ENCODE peak calls at places on chromosomes 13 and 19, in five cellular contexts. J is mammary epithelial cell, E is ovary, H is tibial artery, G is GM06990. T is an unnamed sample.

GRCh38 chr13:80584785-80585184 is 243.9 kb upstream of the SPRY2 start:
- DNase-seq in J (no peak), E (no peak), H (no peak), G (no peak), T (no peak)

GRCh38 chr13:44046428-44046827 is 166.7 kb downstream of the LACC1 start:
- DNase-seq in J (no peak), E (no peak), H (no peak), G (no peak), T (no peak)

GRCh38 chr19:29001922-29002247 is 211.1 kb downstream of the UQCRFS1 start:
- DNase-seq in J (no peak), E (no peak), H (peak; percentile 25), G (no peak), T (no peak)

GRCh38 chr13:20258208-20258962 is 26.3 kb upstream of the GJB6 start:
- DNase-seq in J (peak; percentile 37), E (no peak), H (no peak), G (no peak), T (no peak)

GRCh38 chr19:33214621-33215020 is 11.0 kb downstream of the SLC7A10 start:
- DNase-seq in J (peak; percentile 14), E (no peak), H (no peak), G (no peak), T (peak; percentile 20)

GRCh38 chr13:59643239-59643865 is 520.4 kb downstream of the DIAPH3 start:
- DNase-seq in J (no peak), E (no peak), H (no peak), G (no peak), T (no peak)

GRCh38 chr19:12973236-12973635 is 3.9 kb downstream of the DAND5 start:
- DNase-seq in J (no peak), E (no peak), H (no peak), G (no peak), T (no peak)

GRCh38 chr19:2627319-2627829 is 75.1 kb downstream of the GNG7 start:
- DNase-seq in J (peak; percentile 99), E (peak; percentile 65), H (peak; percentile 96), G (peak; percentile 72), T (peak; percentile 98)

GRCh38 chr13:23467048-23467931 is 33.8 kb upstream of the SACS start:
- DNase-seq in J (no peak), E (no peak), H (no peak), G (peak; percentile 41), T (no peak)

GRCh38 chr13:24038405-24038804 is 122.1 kb upstream of the SPATA13 start:
- DNase-seq in J (peak; percentile 26), E (no peak), H (no peak), G (no peak), T (peak; percentile 68)

GRCh38 chr13:72255908-72256307 is 388.9 kb upstream of the DACH1 start:
- DNase-seq in J (peak; percentile 64), E (no peak), H (no peak), G (no peak), T (peak; percentile 60)

GRCh38 chr13:51833980-51834379 is 11.0 kb downstream of the TMEM272 start:
- DNase-seq in J (no peak), E (no peak), H (no peak), G (no peak), T (no peak)

GRCh38 chr13:49551245-49551644 is 34.1 kb downstream of the RCBTB1 start:
- DNase-seq in J (no peak), E (no peak), H (no peak), G (no peak), T (no peak)

GRCh38 chr13:49559006-49559405 is 26.4 kb downstream of the RCBTB1 start:
- DNase-seq in J (no peak), E (no peak), H (no peak), G (no peak), T (no peak)

GRCh38 chr13:49549289-49549688 is 36.1 kb downstream of the RCBTB1 start:
- DNase-seq in J (no peak), E (no peak), H (no peak), G (no peak), T (no peak)

GRCh38 chr13:49553888-49554287 is 31.5 kb downstream of the RCBTB1 start:
- DNase-seq in J (no peak), E (no peak), H (no peak), G (no peak), T (no peak)

DNA sequence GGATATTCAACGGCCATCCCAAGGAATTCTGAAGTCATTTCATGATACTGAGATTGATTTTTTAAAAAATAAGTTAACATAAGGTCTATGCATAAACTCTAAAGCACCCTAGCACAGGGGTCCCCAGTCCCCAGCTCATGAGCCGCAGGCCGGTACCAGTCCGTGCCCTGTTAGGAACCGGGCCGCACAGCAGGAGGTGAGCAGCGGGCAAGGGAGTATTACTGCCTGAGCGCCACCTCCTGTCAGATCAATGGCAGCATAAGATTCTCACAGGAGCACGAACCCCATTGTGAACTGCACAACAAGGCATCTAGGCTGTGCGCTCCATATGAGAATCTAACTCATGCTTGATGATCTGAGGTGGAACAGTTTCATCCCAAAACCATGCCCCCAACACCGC is 31.0 kb downstream of the RCBTB1 start:
- DNase-seq in J (no peak), E (no peak), H (no peak), G (no peak), T (no peak)
- TF ChIP-seq CTCF in J (no peak), E (no peak), H (no peak), G (no peak), T (no peak)

GRCh38 chr13:111531505-111531904 is 211.1 kb downstream of the TEX29 start:
- DNase-seq in J (no peak), E (no peak), H (no peak), G (no peak), T (no peak)
- TF ChIP-seq CTCF in J (no peak), E (no peak), H (no peak), G (no peak), T (no peak)

GRCh38 chr13:46377554-46377953 is 9.5 kb downstream of the RUBCNL start:
- DNase-seq in J (no peak), E (no peak), H (no peak), G (peak; percentile 64), T (no peak)
- TF ChIP-seq CTCF in J (no peak), E (no peak), H (no peak), G (no peak), T (no peak)

GRCh38 chr19:14320253-14320652 is 61.0 kb upstream of the ADGRE5 start:
- DNase-seq in J (no peak), E (no peak), H (no peak), G (no peak), T (no peak)

GRCh38 chr19:14322889-14323463 is 58.3 kb upstream of the ADGRE5 start:
- DNase-seq in J (no peak), E (no peak), H (no peak), G (no peak), T (no peak)

GRCh38 chr19:14315433-14315832 is 65.8 kb upstream of the ADGRE5 start:
- DNase-seq in J (no peak), E (no peak), H (no peak), G (no peak), T (no peak)

GRCh38 chr19:14317157-14317556 is 64.1 kb upstream of the ADGRE5 start:
- DNase-seq in J (no peak), E (no peak), H (no peak), G (no peak), T (no peak)

GRCh38 chr19:14318873-14319272 is 62.4 kb upstream of the ADGRE5 start:
- DNase-seq in J (no peak), E (no peak), H (no peak), G (no peak), T (no peak)
- TF ChIP-seq CTCF in J (peak; percentile 41), E (no peak), H (no peak), G (peak; percentile 58), T (peak; percentile 27)

GRCh38 chr13:67416047-67416925 is 186.2 kb upstream of the PCDH9 start:
- DNase-seq in J (peak; percentile 2), E (no peak), H (no peak), G (no peak), T (peak; percentile 39)
- TF ChIP-seq CTCF in J (peak; percentile 80), E (no peak), H (no peak), G (peak; percentile 42), T (peak; percentile 83)

GRCh38 chr13:93174260-93174659 is 52.3 kb upstream of the GPC6 start:
- DNase-seq in J (no peak), E (no peak), H (no peak), G (no peak), T (no peak)

GRCh38 chr13:93169980-93170379 is 56.6 kb upstream of the GPC6 start:
- DNase-seq in J (peak; percentile 100), E (no peak), H (no peak), G (no peak), T (peak; percentile 90)

GRCh38 chr13:93173656-93174055 is 53.0 kb upstream of the GPC6 start:
- DNase-seq in J (peak; percentile 24), E (no peak), H (no peak), G (no peak), T (peak; percentile 11)

DNA sequence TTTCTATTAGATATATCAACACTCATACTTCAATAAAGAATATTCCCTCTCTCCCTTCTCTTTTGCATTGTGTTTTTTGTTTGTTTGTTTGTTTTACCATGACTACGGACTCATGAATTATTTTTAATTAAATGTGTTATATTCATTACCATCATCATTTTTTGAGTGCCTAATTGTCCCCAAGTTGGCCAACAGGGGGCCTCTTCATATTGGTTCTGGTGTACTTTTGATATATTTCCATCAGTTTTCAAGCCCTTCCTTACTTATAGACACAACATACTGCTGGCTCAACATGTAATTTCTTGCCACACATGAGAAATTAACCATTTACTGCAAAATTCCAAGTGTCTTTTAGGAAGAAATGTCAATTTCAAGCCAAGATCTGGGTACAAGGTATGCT is 54.5 kb upstream of the GPC6 start:
- DNase-seq in J (no peak), E (no peak), H (no peak), G (no peak), T (no peak)
- TF ChIP-seq CTCF in J (no peak), E (no peak), H (no peak), G (peak; percentile 13), T (peak; percentile 32)

DNA sequence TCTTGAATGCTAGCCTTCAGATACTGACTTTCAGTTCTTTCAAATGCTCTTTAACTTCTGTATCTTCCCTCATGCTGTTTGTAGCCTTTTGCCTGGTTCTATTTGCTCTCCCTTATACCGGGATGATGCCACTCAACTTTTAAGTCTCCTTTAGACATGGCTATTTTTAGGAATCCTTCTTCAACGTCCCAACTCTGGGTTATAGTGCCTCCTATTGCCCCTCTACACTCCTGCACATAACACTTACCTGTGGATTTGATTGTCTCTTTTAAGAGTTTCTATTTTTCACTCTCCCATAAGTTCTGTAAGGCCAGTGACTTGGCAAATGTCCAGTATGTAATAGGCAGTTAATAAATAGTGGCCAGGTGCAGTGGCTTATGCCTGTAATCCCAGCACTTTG is 343.0 kb downstream of the KLF5 start:
- DNase-seq in J (no peak), E (no peak), H (no peak), G (no peak), T (no peak)
- TF ChIP-seq CTCF in J (no peak), E (no peak), H (no peak), G (no peak), T (no peak)

T was measured in astrocyte of the spinal cord.